ENCODE peak calls at places on chromosomes 1 and 21, in ten cellular contexts. One of them, this sample, is unnamed.

GRCh38 chr1:93143136-93143535 is 37.1 kb downstream of the TMED5 start:
- DNase-seq in HCT116: no peak
- DNase-seq in A549: no peak
- DNase-seq in fibroblast of mammary gland: no peak
- DNase-seq in ovary: no peak
- DNase-seq in H9: no peak
- DNase-seq in neural progenitor cell: no peak
- DNase-seq in psoas muscle: no peak
- DNase-seq in WTC11: no peak
- DNase-seq in fibroblast of lung: no peak
- DNase-seq in this sample: no peak

GRCh38 chr1:208781391-208782035 is 537.3 kb upstream of the PLXNA2 start:
- DNase-seq in HCT116: no peak
- DNase-seq in A549: no peak
- DNase-seq in fibroblast of mammary gland: no peak
- DNase-seq in ovary: no peak
- DNase-seq in H9: peak; percentile 66
- DNase-seq in neural progenitor cell: peak; percentile 14
- DNase-seq in psoas muscle: no peak
- DNase-seq in WTC11: peak; percentile 49
- DNase-seq in fibroblast of lung: no peak
- DNase-seq in this sample: no peak

GRCh38 chr1:47709302-47710074 is 271.6 kb downstream of the FOXD2 start:
- DNase-seq in HCT116: no peak
- DNase-seq in A549: peak; percentile 44
- DNase-seq in fibroblast of mammary gland: no peak
- DNase-seq in ovary: no peak
- DNase-seq in H9: peak; percentile 67
- DNase-seq in neural progenitor cell: peak; percentile 92
- DNase-seq in psoas muscle: peak; percentile 55
- DNase-seq in WTC11: peak; percentile 67
- DNase-seq in fibroblast of lung: no peak
- DNase-seq in this sample: peak; percentile 44

GRCh38 chr1:115430717-115431116 is 92.7 kb upstream of the NGF start:
- DNase-seq in HCT116: peak; percentile 61
- DNase-seq in A549: peak; percentile 83
- DNase-seq in fibroblast of mammary gland: peak; percentile 98
- DNase-seq in ovary: no peak
- DNase-seq in H9: no peak
- DNase-seq in neural progenitor cell: no peak
- DNase-seq in psoas muscle: no peak
- DNase-seq in WTC11: no peak
- DNase-seq in fibroblast of lung: peak; percentile 90
- DNase-seq in this sample: no peak

GRCh38 chr1:228958741-228959140 is 223.5 kb downstream of the RHOU start:
- DNase-seq in HCT116: no peak
- DNase-seq in A549: no peak
- DNase-seq in fibroblast of mammary gland: no peak
- DNase-seq in ovary: no peak
- DNase-seq in H9: no peak
- DNase-seq in neural progenitor cell: no peak
- DNase-seq in psoas muscle: no peak
- DNase-seq in WTC11: no peak
- DNase-seq in fibroblast of lung: no peak
- DNase-seq in this sample: no peak

GRCh38 chr21:31128234-31128633 is 90.0 kb upstream of the KRTAP19-8 start:
- DNase-seq in HCT116: no peak
- DNase-seq in A549: no peak
- DNase-seq in fibroblast of mammary gland: no peak
- DNase-seq in ovary: no peak
- DNase-seq in H9: no peak
- DNase-seq in neural progenitor cell: no peak
- DNase-seq in psoas muscle: no peak
- DNase-seq in WTC11: no peak
- DNase-seq in fibroblast of lung: no peak
- DNase-seq in this sample: no peak

GRCh38 chr1:161192476-161193465 is 6.1 kb downstream of the ADAMTS4 start:
- DNase-seq in HCT116: peak; percentile 54
- DNase-seq in A549: peak; percentile 72
- DNase-seq in fibroblast of mammary gland: peak; percentile 84
- DNase-seq in ovary: peak; percentile 69
- DNase-seq in H9: peak; percentile 74
- DNase-seq in neural progenitor cell: peak; percentile 81
- DNase-seq in psoas muscle: peak; percentile 61
- DNase-seq in WTC11: peak; percentile 68
- DNase-seq in fibroblast of lung: peak; percentile 76
- DNase-seq in this sample: peak; percentile 85

GRCh38 chr1:16018749-16019515 is 1.1 kb upstream of the HSPB7 start:
- DNase-seq in HCT116: no peak
- DNase-seq in A549: no peak
- DNase-seq in fibroblast of mammary gland: no peak
- DNase-seq in ovary: peak; percentile 52
- DNase-seq in H9: no peak
- DNase-seq in neural progenitor cell: no peak
- DNase-seq in psoas muscle: peak; percentile 86
- DNase-seq in WTC11: no peak
- DNase-seq in fibroblast of lung: no peak
- DNase-seq in this sample: no peak

GRCh38 chr1:108049083-108049819 is 84.3 kb upstream of the VAV3 start:
- DNase-seq in HCT116: no peak
- DNase-seq in A549: peak; percentile 9
- DNase-seq in fibroblast of mammary gland: peak; percentile 44
- DNase-seq in ovary: no peak
- DNase-seq in H9: peak; percentile 68
- DNase-seq in neural progenitor cell: peak; percentile 41
- DNase-seq in psoas muscle: no peak
- DNase-seq in WTC11: peak; percentile 44
- DNase-seq in fibroblast of lung: no peak
- DNase-seq in this sample: peak; percentile 30

GRCh38 chr1:9842073-9842711 is 18.4 kb upstream of the CLSTN1 start:
- DNase-seq in HCT116: no peak
- DNase-seq in A549: no peak
- DNase-seq in fibroblast of mammary gland: peak; percentile 12
- DNase-seq in ovary: no peak
- DNase-seq in H9: no peak
- DNase-seq in neural progenitor cell: no peak
- DNase-seq in psoas muscle: no peak
- DNase-seq in WTC11: no peak
- DNase-seq in fibroblast of lung: no peak
- DNase-seq in this sample: peak; percentile 93

GRCh38 chr21:14888202-14888601 is 176.6 kb downstream of the NRIP1 start:
- DNase-seq in HCT116: no peak
- DNase-seq in A549: no peak
- DNase-seq in fibroblast of mammary gland: no peak
- DNase-seq in ovary: no peak
- DNase-seq in H9: no peak
- DNase-seq in neural progenitor cell: no peak
- DNase-seq in psoas muscle: no peak
- DNase-seq in WTC11: no peak
- DNase-seq in fibroblast of lung: no peak
- DNase-seq in this sample: no peak

GRCh38 chr1:193366764-193367507 is 180.5 kb upstream of the B3GALT2 start:
- DNase-seq in HCT116: no peak
- DNase-seq in A549: no peak
- DNase-seq in fibroblast of mammary gland: no peak
- DNase-seq in ovary: no peak
- DNase-seq in H9: no peak
- DNase-seq in neural progenitor cell: no peak
- DNase-seq in psoas muscle: no peak
- DNase-seq in WTC11: no peak
- DNase-seq in fibroblast of lung: no peak
- DNase-seq in this sample: no peak

GRCh38 chr1:40646385-40646784 is 19.1 kb downstream of the RIMS3 start:
- DNase-seq in HCT116: peak; percentile 39
- DNase-seq in A549: no peak
- DNase-seq in fibroblast of mammary gland: peak; percentile 59
- DNase-seq in ovary: no peak
- DNase-seq in H9: no peak
- DNase-seq in neural progenitor cell: no peak
- DNase-seq in psoas muscle: no peak
- DNase-seq in WTC11: no peak
- DNase-seq in fibroblast of lung: no peak
- DNase-seq in this sample: no peak

GRCh38 chr1:33576821-33577599 is 104.6 kb downstream of the ZSCAN20 start:
- DNase-seq in HCT116: no peak
- DNase-seq in A549: no peak
- DNase-seq in fibroblast of mammary gland: no peak
- DNase-seq in ovary: no peak
- DNase-seq in H9: no peak
- DNase-seq in neural progenitor cell: no peak
- DNase-seq in psoas muscle: no peak
- DNase-seq in WTC11: peak; percentile 21
- DNase-seq in fibroblast of lung: no peak
- DNase-seq in this sample: no peak

GRCh38 chr1:154974808-154975408 is 427 bp downstream of the CKS1B start:
- DNase-seq in HCT116: peak; percentile 95
- DNase-seq in A549: peak; percentile 98
- DNase-seq in fibroblast of mammary gland: peak; percentile 93
- DNase-seq in ovary: peak; percentile 97
- DNase-seq in H9: peak; percentile 97
- DNase-seq in neural progenitor cell: peak; percentile 99
- DNase-seq in psoas muscle: peak; percentile 96
- DNase-seq in WTC11: peak; percentile 97
- DNase-seq in fibroblast of lung: peak; percentile 96
- DNase-seq in this sample: peak; percentile 100

GRCh38 chr1:248239478-248239877 is 8.3 kb downstream of the OR2M4 start:
- DNase-seq in HCT116: no peak
- DNase-seq in A549: no peak
- DNase-seq in fibroblast of mammary gland: no peak
- DNase-seq in ovary: no peak
- DNase-seq in H9: no peak
- DNase-seq in neural progenitor cell: no peak
- DNase-seq in psoas muscle: no peak
- DNase-seq in WTC11: no peak
- DNase-seq in fibroblast of lung: no peak
- DNase-seq in this sample: no peak

GRCh38 chr1:248243204-248243603 is 12.0 kb downstream of the OR2M4 start:
- DNase-seq in HCT116: no peak
- DNase-seq in A549: peak; percentile 31
- DNase-seq in fibroblast of mammary gland: peak; percentile 34
- DNase-seq in ovary: no peak
- DNase-seq in H9: no peak
- DNase-seq in neural progenitor cell: peak; percentile 15
- DNase-seq in psoas muscle: peak; percentile 29
- DNase-seq in WTC11: no peak
- DNase-seq in fibroblast of lung: peak; percentile 15
- DNase-seq in this sample: peak; percentile 27
- TF ChIP-seq CTCF in HCT116: peak; percentile 57
- TF ChIP-seq CTCF in A549: no peak
- TF ChIP-seq CTCF in fibroblast of mammary gland: peak; percentile 69
- TF ChIP-seq CTCF in ovary: no peak
- TF ChIP-seq CTCF in H9: peak; percentile 68
- TF ChIP-seq CTCF in neural progenitor cell: peak; percentile 59
- TF ChIP-seq CTCF in psoas muscle: no peak
- TF ChIP-seq CTCF in WTC11: peak; percentile 37
- TF ChIP-seq CTCF in fibroblast of lung: peak; percentile 27
- TF ChIP-seq CTCF in this sample: peak; percentile 80

GRCh38 chr1:167057297-167057688 is 32.9 kb downstream of the GPA33 start:
- DNase-seq in HCT116: peak; percentile 56
- DNase-seq in A549: peak; percentile 76
- DNase-seq in fibroblast of mammary gland: peak; percentile 19
- DNase-seq in ovary: no peak
- DNase-seq in H9: peak; percentile 70
- DNase-seq in neural progenitor cell: peak; percentile 82
- DNase-seq in psoas muscle: no peak
- DNase-seq in WTC11: peak; percentile 55
- DNase-seq in fibroblast of lung: peak; percentile 20
- DNase-seq in this sample: peak; percentile 55
- TF ChIP-seq CTCF in HCT116: peak; percentile 66
- TF ChIP-seq CTCF in A549: peak; percentile 62
- TF ChIP-seq CTCF in fibroblast of mammary gland: peak; percentile 39
- TF ChIP-seq CTCF in ovary: no peak
- TF ChIP-seq CTCF in H9: peak; percentile 75
- TF ChIP-seq CTCF in neural progenitor cell: peak; percentile 77
- TF ChIP-seq CTCF in psoas muscle: peak; percentile 41
- TF ChIP-seq CTCF in WTC11: peak; percentile 16
- TF ChIP-seq CTCF in fibroblast of lung: no peak
- TF ChIP-seq CTCF in this sample: peak; percentile 57

DNA sequence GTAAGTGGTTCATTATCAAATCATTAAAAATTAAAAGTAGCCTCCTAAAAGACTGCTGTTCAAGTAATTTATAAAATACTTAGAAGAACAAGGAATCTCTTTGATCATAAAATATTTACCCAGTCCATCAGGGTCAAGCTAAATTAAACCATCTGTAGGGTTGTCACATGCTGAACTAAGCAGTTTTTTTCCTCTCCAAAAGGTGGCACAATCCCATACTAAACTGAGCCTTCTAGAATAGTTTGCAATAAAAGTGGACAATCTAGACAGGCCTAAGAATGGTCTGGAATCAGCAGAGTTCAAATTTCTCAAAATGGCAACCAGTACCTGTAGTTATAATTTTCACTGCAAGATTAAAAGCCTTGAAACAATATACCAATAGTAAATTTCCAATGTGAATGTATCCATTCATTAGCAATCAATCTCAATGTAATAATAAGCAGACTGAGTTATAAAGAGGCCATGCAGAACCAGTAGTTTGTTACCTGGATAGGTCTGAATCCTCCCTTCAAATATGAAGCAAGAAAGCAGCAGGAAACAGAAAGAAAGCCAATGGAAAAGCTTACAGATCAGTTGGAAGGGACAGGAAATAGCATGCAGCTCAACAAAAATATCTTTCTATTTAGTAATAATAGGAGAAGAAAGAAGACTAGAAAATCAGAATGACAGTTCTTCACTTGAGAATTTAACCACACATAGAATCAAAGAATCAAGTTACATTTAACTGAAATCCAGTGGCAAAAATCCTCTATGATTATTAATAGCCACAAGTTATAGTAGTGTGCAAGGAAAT is 194.6 kb downstream of the EIF4G3 start:
- DNase-seq in HCT116: no peak
- DNase-seq in A549: peak; percentile 14
- DNase-seq in fibroblast of mammary gland: peak; percentile 63
- DNase-seq in ovary: no peak
- DNase-seq in H9: no peak
- DNase-seq in neural progenitor cell: no peak
- DNase-seq in psoas muscle: no peak
- DNase-seq in WTC11: no peak
- DNase-seq in fibroblast of lung: peak; percentile 71
- DNase-seq in this sample: no peak
- TF ChIP-seq CTCF in HCT116: peak; percentile 15
- TF ChIP-seq CTCF in A549: peak; percentile 27
- TF ChIP-seq CTCF in fibroblast of mammary gland: peak; percentile 47
- TF ChIP-seq CTCF in ovary: no peak
- TF ChIP-seq CTCF in H9: no peak
- TF ChIP-seq CTCF in neural progenitor cell: peak; percentile 13
- TF ChIP-seq CTCF in psoas muscle: no peak
- TF ChIP-seq CTCF in WTC11: no peak
- TF ChIP-seq CTCF in fibroblast of lung: peak; percentile 23
- TF ChIP-seq CTCF in this sample: peak; percentile 9

DNA sequence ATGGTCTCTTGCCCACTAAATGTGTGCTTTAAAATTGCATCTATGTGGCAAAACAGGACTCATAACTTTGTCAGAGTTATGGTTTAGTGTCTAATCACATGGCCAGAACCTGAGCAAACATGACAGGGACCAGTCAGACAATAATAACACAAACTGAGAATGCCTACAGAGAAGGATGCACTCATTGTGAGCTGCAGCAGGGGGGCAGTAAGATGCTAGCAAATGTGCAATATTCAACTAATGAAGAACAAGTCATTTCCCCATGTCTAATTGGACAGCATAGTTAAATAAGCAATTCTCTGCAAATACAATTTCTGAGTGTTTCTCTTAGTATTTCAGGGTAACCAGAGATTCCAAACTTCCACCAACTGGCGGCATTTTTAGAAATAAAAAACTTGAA is 30.8 kb downstream of the SPAG17 start:
- DNase-seq in HCT116: no peak
- DNase-seq in A549: peak; percentile 1
- DNase-seq in fibroblast of mammary gland: peak; percentile 33
- DNase-seq in ovary: no peak
- DNase-seq in H9: no peak
- DNase-seq in neural progenitor cell: peak; percentile 21
- DNase-seq in psoas muscle: no peak
- DNase-seq in WTC11: no peak
- DNase-seq in fibroblast of lung: peak; percentile 15
- DNase-seq in this sample: peak; percentile 12
- TF ChIP-seq CTCF in HCT116: peak; percentile 38
- TF ChIP-seq CTCF in A549: no peak
- TF ChIP-seq CTCF in fibroblast of mammary gland: peak; percentile 46
- TF ChIP-seq CTCF in ovary: no peak
- TF ChIP-seq CTCF in H9: peak; percentile 37
- TF ChIP-seq CTCF in neural progenitor cell: peak; percentile 51
- TF ChIP-seq CTCF in psoas muscle: peak; percentile 47
- TF ChIP-seq CTCF in WTC11: no peak
- TF ChIP-seq CTCF in fibroblast of lung: peak; percentile 22
- TF ChIP-seq CTCF in this sample: peak; percentile 54